ENCODE peak calls at places on chromosomes 11 and 22, in six cellular contexts. J, C, O, K, V and Q are unnamed samples.

GRCh38 chr22:48628891-48629559 is 1198.6 kb downstream of the BRD1 start:
- DNase-seq in V (no peak), O (peak; percentile 65), C (peak; percentile 13), K (no peak), J (no peak), Q (no peak)

GRCh38 chr22:39748877-39749276 is 144.7 kb downstream of the ENTHD1 start:
- DNase-seq in C (no peak), V (no peak), K (no peak), O (no peak), J (no peak), Q (no peak)

GRCh38 chr11:126544311-126545056 is 189.0 kb downstream of the ST3GAL4 start:
- DNase-seq in J (no peak), K (no peak), C (no peak), V (peak; percentile 71), O (peak; percentile 44), Q (no peak)

GRCh38 chr11:113554531-113554930 is 79.3 kb upstream of the DRD2 start:
- DNase-seq in J (peak; percentile 28), K (no peak), C (no peak), O (no peak), V (peak; percentile 24), Q (no peak)

GRCh38 chr11:119306373-119306890 is 10.5 kb downstream of the MCAM start:
- DNase-seq in K (no peak), V (no peak), J (no peak), O (no peak), C (no peak), Q (no peak)

GRCh38 chr11:67032830-67033555 is 10.1 kb downstream of the SYT12 start:
- DNase-seq in K (no peak), C (no peak), V (no peak), J (no peak), O (no peak), Q (no peak)

GRCh38 chr22:48952256-48953102 is 875.2 kb downstream of the BRD1 start:
- DNase-seq in V (no peak), O (no peak), C (no peak), K (no peak), J (no peak), Q (no peak)

GRCh38 chr11:68546555-68546954 is 86.0 kb downstream of the PPP6R3 start:
- DNase-seq in K (peak; percentile 24), J (peak; percentile 41), V (no peak), O (no peak), C (no peak), Q (no peak)

GRCh38 chr22:21009638-21010425 is 5.1 kb upstream of the P2RX6 start:
- DNase-seq in V (peak; percentile 83), O (peak; percentile 56), K (peak; percentile 65), C (no peak), J (peak; percentile 86), Q (no peak)

GRCh38 chr22:38844661-38845367 is 986 bp upstream of the NPTXR start:
- DNase-seq in C (no peak), O (no peak), K (no peak), J (no peak), V (no peak), Q (no peak)

GRCh38 chr22:17086750-17087149 is 1.9 kb downstream of the IL17RA start:
- DNase-seq in K (no peak), J (no peak), C (no peak), O (no peak), V (no peak), Q (no peak)

GRCh38 chr22:32900856-32901255 is 99.4 kb downstream of the TIMP3 start:
- DNase-seq in C (no peak), V (no peak), O (no peak), K (no peak), J (no peak), Q (no peak)

GRCh38 chr22:28711820-28712777 is 29.5 kb downstream of the CHEK2 start:
- DNase-seq in O (no peak), J (no peak), C (no peak), K (peak; percentile 97), V (no peak), Q (no peak)

GRCh38 chr22:32281092-32281491 is 25.9 kb upstream of the SLC5A4 start:
- DNase-seq in C (no peak), O (no peak), J (no peak), K (no peak), V (no peak), Q (no peak)

GRCh38 chr11:76803811-76804600 is 20.9 kb downstream of the TSKU start:
- DNase-seq in O (no peak), J (no peak), C (no peak), V (no peak), K (no peak), Q (no peak)

GRCh38 chr11:59574932-59575904 is 40.4 kb downstream of the OSBP start:
- DNase-seq in O (no peak), C (no peak), K (no peak), V (no peak), J (no peak), Q (no peak)
- TF ChIP-seq CREB1 in O (no peak), C (no peak), K (no peak), V (no peak), J (no peak), Q (no peak)

GRCh38 chr11:71240865-71241691 is 11.3 kb downstream of the SHANK2 start:
- DNase-seq in V (peak; percentile 65), C (no peak), J (no peak), K (peak; percentile 93), O (peak; percentile 48), Q (peak; percentile 38)

GRCh38 chr11:71238941-71239340 is 13.4 kb downstream of the SHANK2 start:
- DNase-seq in J (no peak), V (no peak), K (no peak), O (no peak), C (no peak), Q (no peak)

GRCh38 chr11:71241721-71242259 is 10.6 kb downstream of the SHANK2 start:
- DNase-seq in J (no peak), O (no peak), K (no peak), V (no peak), C (no peak), Q (no peak)

GRCh38 chr11:71239581-71239980 is 12.8 kb downstream of the SHANK2 start:
- DNase-seq in O (no peak), C (no peak), K (no peak), J (no peak), V (no peak), Q (no peak)

DNA sequence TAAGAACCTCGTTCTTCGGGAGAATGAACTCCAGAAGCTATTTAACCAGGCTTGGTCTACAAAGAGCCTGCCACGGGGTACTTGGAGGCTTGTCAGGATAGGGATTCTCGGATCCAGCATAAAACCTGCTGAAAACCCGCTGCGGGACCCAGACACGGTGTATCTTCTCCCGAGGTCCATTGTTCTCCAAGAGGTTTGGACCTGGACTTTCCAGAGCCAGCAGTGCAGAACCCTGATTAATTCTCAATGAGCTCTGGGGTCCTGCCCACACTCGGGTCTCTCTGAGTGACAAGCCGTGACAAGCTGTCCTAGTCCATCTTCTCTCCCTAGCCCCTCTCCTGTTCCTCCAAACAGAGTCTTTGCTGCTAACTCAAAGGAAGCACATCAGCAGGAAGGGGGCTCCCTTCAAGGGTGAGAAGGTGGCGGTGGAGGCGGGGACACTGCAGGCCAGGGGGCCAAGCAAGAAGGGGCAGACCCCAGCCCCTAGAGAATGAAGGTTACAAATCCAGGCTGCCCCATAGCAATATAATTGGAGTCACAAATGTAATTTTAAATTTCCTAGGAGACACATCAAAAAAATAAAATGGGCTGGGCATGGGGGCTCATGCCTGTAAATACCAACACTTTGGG is 12.2 kb downstream of the SHANK2 start:
- DNase-seq in K (no peak), V (no peak), O (no peak), J (no peak), C (no peak), Q (no peak)
- TF ChIP-seq CREB1 in K (no peak), V (no peak), O (no peak), J (no peak), C (no peak), Q (no peak)

GRCh38 chr11:97363331-97363730 is 973.5 kb downstream of the JRKL start:
- DNase-seq in C (no peak), K (no peak), V (no peak), O (no peak), J (no peak), Q (no peak)
- TF ChIP-seq CREB1 in C (no peak), K (no peak), V (no peak), O (no peak), J (no peak), Q (no peak)

DNA sequence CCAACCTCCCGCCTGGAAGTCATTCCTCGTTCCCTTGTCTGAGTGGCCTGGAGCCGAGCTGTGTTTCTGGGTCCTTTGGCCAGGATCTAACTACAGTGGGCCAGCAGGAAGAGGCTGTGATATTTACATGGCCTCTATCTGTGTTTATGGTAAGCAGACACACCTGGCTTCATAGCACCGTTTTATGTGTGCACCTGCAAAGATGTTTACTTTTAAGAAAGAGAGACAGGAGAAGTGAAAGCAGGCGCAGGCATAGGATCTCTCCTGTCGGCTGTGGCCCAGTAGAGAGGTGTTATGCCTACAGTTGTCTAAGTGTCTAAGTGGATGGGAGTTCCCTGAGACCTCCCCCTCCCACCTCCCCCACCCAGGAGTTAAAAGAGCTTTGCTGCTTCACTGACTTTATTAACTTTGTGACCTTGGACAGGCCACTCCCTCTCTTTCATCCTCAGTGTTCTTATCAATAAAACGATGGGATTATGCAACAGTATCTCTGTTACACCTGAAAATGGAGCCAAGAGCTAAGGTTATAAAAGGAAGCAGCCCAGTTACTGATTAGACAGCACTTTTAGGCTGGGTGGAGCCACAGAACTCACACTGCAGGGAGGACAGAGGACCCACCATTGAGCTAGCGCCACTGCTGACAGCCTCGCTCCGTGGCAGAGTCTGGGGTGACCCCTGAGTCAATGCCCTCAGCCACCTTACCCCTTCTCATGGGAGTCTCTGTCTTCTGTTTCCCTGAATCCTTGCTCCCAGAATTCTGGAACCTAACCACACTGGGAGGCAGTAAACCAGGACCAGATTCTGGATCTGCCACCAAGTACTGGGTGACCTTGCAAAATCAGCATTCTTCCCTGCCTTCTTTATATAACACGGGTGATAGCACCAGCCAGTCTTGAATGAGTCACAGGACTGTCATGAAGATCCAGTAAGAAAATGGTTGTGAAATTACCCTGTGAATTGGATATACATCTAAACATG is 22.0 kb downstream of the ST14 start:
- DNase-seq in O (no peak), J (no peak), C (no peak), V (no peak), K (peak; percentile 99), Q (no peak)
- TF ChIP-seq CREB1 in O (no peak), J (no peak), C (no peak), V (no peak), K (peak; percentile 77), Q (no peak)

GRCh38 chr22:35746248-35746647 is 28.6 kb downstream of the APOL5 start:
- DNase-seq in J (no peak), V (no peak), C (no peak), O (no peak), K (no peak), Q (no peak)

GRCh38 chr22:35746946-35747703 is 29.5 kb downstream of the APOL5 start:
- DNase-seq in V (no peak), O (no peak), C (no peak), J (no peak), K (no peak), Q (no peak)

GRCh38 chr22:35752172-35752832 is 34.6 kb downstream of the APOL5 start:
- DNase-seq in C (no peak), K (no peak), O (no peak), J (no peak), V (peak; percentile 30), Q (peak; percentile 5)

GRCh38 chr22:35752833-35753189 is 35.1 kb downstream of the APOL5 start:
- DNase-seq in J (no peak), V (no peak), K (no peak), O (no peak), C (no peak), Q (no peak)

DNA sequence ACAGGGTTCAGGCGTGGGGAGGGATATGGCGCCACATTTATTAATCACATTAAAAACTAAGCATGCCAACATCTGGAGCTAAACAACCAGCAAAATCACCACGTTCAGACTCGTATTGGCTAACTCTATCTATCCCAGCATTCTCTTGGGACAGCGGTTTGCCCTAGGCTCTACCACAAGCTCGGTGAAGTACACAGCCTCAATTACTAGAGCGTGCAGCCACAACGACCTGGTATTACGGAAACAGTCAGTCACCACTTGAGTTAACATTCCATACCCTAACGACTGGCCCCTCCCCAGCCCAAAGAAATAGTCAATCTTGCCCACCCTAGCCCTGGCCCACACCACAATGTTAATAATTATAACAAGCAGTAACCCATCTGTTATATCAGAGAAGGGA is 32.1 kb downstream of the APOL5 start:
- DNase-seq in K (no peak), C (no peak), V (no peak), J (no peak), O (no peak), Q (peak; percentile 79)
- TF ChIP-seq CREB1 in K (no peak), C (no peak), V (no peak), J (no peak), O (no peak), Q (no peak)